ENCODE peak calls at places on chromosomes 3 and 15, in five cellular contexts. K is M059J, B is ELR, J is left colon, L is T-helper 9 cell. A is an unnamed sample.
A peak's percentile ranks its signal among the peaks of the same experiment; 100 is the strongest.

GRCh38 chr3:108093616-108094015 is 2.8 kb upstream of the CD47 start:
- DNase-seq in K (no peak), B (no peak), L (no peak), J (no peak), A (no peak)

GRCh38 chr15:98582900-98583554 is 65.3 kb upstream of the IGF1R start:
- DNase-seq in L (no peak), B (no peak), K (no peak), J (no peak), A (no peak)

GRCh38 chr3:45509768-45510129 is 84.8 kb upstream of the LIMD1 start:
- DNase-seq in K (no peak), B (no peak), J (no peak), L (no peak), A (no peak)

GRCh38 chr3:66149269-66149668 is 71.5 kb upstream of the SLC25A26 start:
- DNase-seq in B (no peak), J (no peak), L (no peak), K (no peak), A (no peak)

GRCh38 chr15:90154246-90154645 is 46.9 kb upstream of the SEMA4B start:
- DNase-seq in B (no peak), L (no peak), J (no peak), K (no peak), A (no peak)

GRCh38 chr3:110576962-110577361 is 494.7 kb upstream of the NECTIN3 start:
- DNase-seq in J (no peak), B (peak; percentile 97), L (no peak), K (peak; percentile 99), A (no peak)

GRCh38 chr3:156630081-156630772 is 44.2 kb upstream of the TIPARP start:
- DNase-seq in J (no peak), L (no peak), B (peak; percentile 57), K (peak; percentile 88), A (no peak)

GRCh38 chr15:75646944-75647364 is 758 bp upstream of the SNX33 start:
- DNase-seq in L (no peak), J (no peak), B (no peak), K (peak; percentile 31), A (peak; percentile 55)

GRCh38 chr3:70138606-70139005 is 139.1 kb downstream of the SAMMSON start:
- DNase-seq in B (no peak), J (no peak), K (no peak), L (no peak), A (no peak)

GRCh38 chr3:186640473-186640818 is 247 bp downstream of the FETUB start:
- DNase-seq in J (no peak), L (no peak), B (peak; percentile 56), K (peak; percentile 79), A (no peak)

GRCh38 chr3:12286504-12286903 is 2.4 kb upstream of the PPARG start:
- DNase-seq in K (no peak), L (no peak), B (no peak), J (no peak), A (no peak)

GRCh38 chr3:117017135-117017990 is 307.8 kb downstream of the TUSC7 start:
- DNase-seq in K (no peak), L (no peak), J (no peak), B (no peak), A (no peak)

GRCh38 chr15:91007266-91007665 is 12.9 kb upstream of the PRC1 start:
- DNase-seq in B (no peak), K (no peak), J (no peak), L (no peak), A (no peak)

GRCh38 chr15:76349301-76350070 is 12.9 kb downstream of the ISL2 start:
- DNase-seq in J (no peak), K (peak; percentile 28), L (no peak), B (peak; percentile 42), A (no peak)

GRCh38 chr3:71064288-71064975 is 519.1 kb downstream of the FOXP1 start:
- DNase-seq in B (peak; percentile 68), J (no peak), K (peak; percentile 37), L (peak; percentile 54), A (peak; percentile 80)

GRCh38 chr15:48718646-48719045 is 73.1 kb upstream of the FBN1 start:
- DNase-seq in K (peak; percentile 33), J (no peak), B (peak; percentile 55), L (no peak), A (no peak)

GRCh38 chr15:85141601-85142185 is 160.0 kb downstream of the PDE8A start:
- DNase-seq in B (peak; percentile 29), L (no peak), K (peak; percentile 48), J (no peak), A (no peak)

GRCh38 chr15:39585871-39586301 is 5.0 kb downstream of the THBS1 start:
- DNase-seq in K (peak; percentile 68), J (no peak), B (peak; percentile 10), L (no peak), A (no peak)

GRCh38 chr3:117586161-117586560 is 876.6 kb downstream of the TUSC7 start:
- DNase-seq in L (no peak), J (no peak), B (no peak), K (no peak), A (no peak)

GRCh38 chr3:112101946-112102345 is 15.8 kb downstream of the C3orf52 start:
- DNase-seq in L (no peak), J (no peak), K (peak; percentile 95), B (peak; percentile 98), A (no peak)

GRCh38 chr15:27722102-27722501 is 377.0 kb downstream of the OCA2 start:
- DNase-seq in J (no peak), L (no peak), B (no peak), K (no peak), A (no peak)

GRCh38 chr3:170220871-170221270 is 1.4 kb upstream of the PRKCI start:
- DNase-seq in J (no peak), L (no peak), B (peak; percentile 90), K (peak; percentile 88), A (no peak)

GRCh38 chr15:88652456-88653199 is 13.8 kb downstream of the ISG20 start:
- DNase-seq in B (no peak), J (no peak), L (no peak), K (no peak), A (no peak)

GRCh38 chr15:68493629-68494028 is 61.7 kb upstream of the ITGA11 start:
- DNase-seq in K (peak; percentile 45), L (no peak), J (no peak), B (no peak), A (no peak)

GRCh38 chr3:15681668-15682067 is 80.1 kb downstream of the BTD start:
- DNase-seq in L (no peak), K (no peak), B (no peak), J (no peak), A (no peak)

GRCh38 chr3:194121881-194122280 is 14.1 kb upstream of the HES1 start:
- DNase-seq in L (no peak), B (peak; percentile 75), K (peak; percentile 74), J (peak; percentile 2), A (no peak)

GRCh38 chr3:38371541-38372213 is 25.1 kb downstream of the XYLB start:
- DNase-seq in L (no peak), K (no peak), B (no peak), J (no peak), A (no peak)

GRCh38 chr3:55292360-55292759 is 194.7 kb downstream of the WNT5A start:
- DNase-seq in J (no peak), B (no peak), K (no peak), L (no peak), A (no peak)

GRCh38 chr3:12869025-12869695 is 27.8 kb upstream of the RPL32 start:
- DNase-seq in K (no peak), L (peak; percentile 16), J (peak; percentile 42), B (no peak), A (peak; percentile 79)

GRCh38 chr15:52784799-52785671 is 5.1 kb downstream of the ONECUT1 start:
- DNase-seq in J (no peak), B (no peak), K (no peak), L (no peak), A (no peak)

GRCh38 chr3:123025642-123026521 is 1.7 kb downstream of the SEMA5B start:
- DNase-seq in B (no peak), L (no peak), J (no peak), K (peak; percentile 48), A (no peak)